ENCODE peak calls at places on chromosomes 7 and 10, in five cellular contexts. H is NT2/D1, R is adipocyte, K is aorta, C is fibroblast of lung. P is an unnamed sample. For H3K36me3, the result is how much of the 10 kb centered on the place peaks cover.

GRCh38 chr10:117601716-117602115 is 59.2 kb downstream of the EMX2 start:
- DNase-seq in K (no peak), H (no peak), C (no peak), R (no peak), P (no peak)

GRCh38 chr7:22572937-22573336 is 72.9 kb upstream of the STEAP1B start:
- DNase-seq in R (peak), K (no peak), H (no peak), C (no peak), P (peak)

GRCh38 chr10:69379800-69380199 is 36.9 kb downstream of the TACR2 start:
- DNase-seq in R (no peak), K (no peak), H (no peak), C (no peak), P (no peak)

GRCh38 chr10:120593693-120594092 is 136.7 kb downstream of the PLPP4 start:
- DNase-seq in H (no peak), C (no peak), K (no peak), R (no peak), P (no peak)

GRCh38 chr10:29495366-29495765 is 139.4 kb downstream of the SVIL start:
- DNase-seq in R (no peak), H (no peak), C (no peak), K (no peak), P (no peak)

GRCh38 chr10:104767282-104767681 is 126.2 kb downstream of the SORCS3 start:
- DNase-seq in R (no peak), K (no peak), C (no peak), H (no peak), P (no peak)

GRCh38 chr10:69437321-69438259 is 13.7 kb upstream of the TSPAN15 start:
- DNase-seq in R (no peak), K (no peak), C (no peak), H (no peak), P (no peak)

GRCh38 chr10:132641966-132642731 is 104.6 kb downstream of the INPP5A start:
- DNase-seq in R (no peak), K (no peak), C (no peak), H (no peak), P (no peak)

GRCh38 chr10:103816431-103816830 is 38.9 kb downstream of the SH3PXD2A start:
- DNase-seq in C (peak), K (no peak), H (no peak), R (no peak), P (no peak)

GRCh38 chr7:122161628-122162027 is 17.6 kb upstream of the AASS start:
- DNase-seq in K (no peak), C (no peak), R (no peak), H (no peak), P (no peak)

GRCh38 chr10:30502266-30503058 is 68.5 kb downstream of the MAP3K8 start:
- DNase-seq in H (no peak), R (peak), C (peak), K (peak), P (no peak)

GRCh38 chr7:28570113-28570969 is 158.0 kb downstream of the CREB5 start:
- DNase-seq in K (no peak), H (no peak), C (no peak), R (no peak), P (no peak)

GRCh38 chr7:125641884-125642283 is 712.3 kb upstream of the POT1 start:
- DNase-seq in R (no peak), H (no peak), K (no peak), C (no peak), P (no peak)

GRCh38 chr7:101496017-101496416 is 133.1 kb downstream of the MYL10 start:
- DNase-seq in K (peak), H (no peak), C (no peak), R (no peak), P (no peak)

DNA sequence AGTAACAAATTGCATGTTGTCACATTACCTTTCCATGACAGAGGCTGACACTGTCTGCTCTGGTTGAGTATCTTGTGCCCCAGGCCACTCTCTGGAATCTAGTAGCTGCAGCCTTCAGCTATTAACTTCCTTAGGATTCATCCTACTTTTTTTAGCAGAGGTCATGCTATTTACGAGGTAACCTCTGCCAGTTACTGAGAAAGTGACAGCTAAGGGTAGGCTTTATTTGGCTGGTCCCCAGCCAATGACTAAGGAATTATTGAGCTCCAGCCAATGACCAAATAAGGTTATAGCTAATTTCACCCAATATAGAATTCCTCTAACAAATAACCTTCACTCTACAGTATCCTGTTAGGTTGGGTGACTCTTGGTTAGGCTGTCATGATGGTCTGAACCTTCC is 1361.7 kb downstream of the XPNPEP1 start:
- DNase-seq in C (peak), H (no peak), R (peak), K (no peak), P (peak)
- H3K4me3 ChIP-seq in C (no peak), H (no peak), R (no peak), K (no peak), P (no peak)

GRCh38 chr7:131077735-131078134 is 249.9 kb upstream of the MKLN1 start:
- DNase-seq in C (no peak), H (no peak), R (no peak), K (no peak), P (no peak)
- H3K36me3 ChIP-seq in C (under half), H (under half), R (half or more), K (under half), P (under half)

DNA sequence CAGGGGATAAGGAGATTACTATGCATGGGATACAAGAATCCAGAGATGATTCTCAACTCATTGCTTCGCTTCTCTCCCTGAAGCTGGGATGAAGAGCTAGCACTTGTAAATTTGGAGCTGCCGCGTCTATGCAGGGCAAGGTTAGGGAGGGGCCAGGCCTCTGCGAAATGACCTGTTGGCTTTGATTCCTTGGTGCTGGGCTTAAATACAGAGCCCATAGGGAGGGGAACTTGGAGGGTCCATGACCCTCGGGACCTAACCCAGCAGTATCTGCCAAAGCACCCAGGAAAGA is 673 bp upstream of the WNT2 start:
- DNase-seq in C (no peak), H (no peak), R (no peak), K (no peak), P (no peak)
- H3K4me3 ChIP-seq in C (peak), H (peak), R (peak), K (peak), P (peak)

DNA sequence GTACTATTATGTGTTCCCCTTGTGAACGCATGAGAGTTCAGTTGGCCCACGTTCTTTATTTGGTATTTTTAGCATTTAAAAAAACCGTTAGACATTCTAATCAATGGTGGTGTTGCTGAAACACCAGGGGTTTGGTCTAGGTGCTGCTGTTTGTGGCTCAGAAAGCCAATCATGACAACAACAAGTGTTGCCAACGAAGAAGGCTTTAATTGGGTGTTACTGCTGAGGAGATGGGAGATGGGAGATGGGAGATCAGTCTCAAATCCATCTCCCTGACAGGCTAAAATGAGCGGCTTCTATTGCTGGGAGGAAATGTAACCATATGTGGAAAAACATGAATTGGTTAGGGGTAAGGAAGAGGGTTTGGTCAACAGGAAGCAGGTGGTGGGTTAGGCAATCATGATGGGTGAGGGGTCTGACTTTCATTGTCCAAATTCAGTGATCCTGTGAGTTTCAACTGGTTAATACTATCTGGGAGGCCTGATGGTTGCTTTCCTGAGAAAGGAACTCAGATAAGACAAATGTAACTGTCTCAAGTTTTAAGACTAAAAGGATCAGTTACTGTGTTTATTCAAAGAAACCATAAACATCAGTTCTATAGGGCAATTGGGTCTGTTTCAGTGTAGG is 4.6 kb upstream of the ZNF425 start:
- DNase-seq in C (no peak), H (no peak), K (no peak), R (no peak), P (no peak)
- H3K36me3 ChIP-seq in C (under half), H (under half), K (under half), R (under half), P (under half)

GRCh38 chr7:103989785-103990775 is 622 bp upstream of the RELN start:
- DNase-seq in H (no peak), C (peak), K (no peak), R (peak), P (peak)
- H3K4me3 ChIP-seq in H (peak), C (peak), K (peak), R (peak), P (peak)

DNA sequence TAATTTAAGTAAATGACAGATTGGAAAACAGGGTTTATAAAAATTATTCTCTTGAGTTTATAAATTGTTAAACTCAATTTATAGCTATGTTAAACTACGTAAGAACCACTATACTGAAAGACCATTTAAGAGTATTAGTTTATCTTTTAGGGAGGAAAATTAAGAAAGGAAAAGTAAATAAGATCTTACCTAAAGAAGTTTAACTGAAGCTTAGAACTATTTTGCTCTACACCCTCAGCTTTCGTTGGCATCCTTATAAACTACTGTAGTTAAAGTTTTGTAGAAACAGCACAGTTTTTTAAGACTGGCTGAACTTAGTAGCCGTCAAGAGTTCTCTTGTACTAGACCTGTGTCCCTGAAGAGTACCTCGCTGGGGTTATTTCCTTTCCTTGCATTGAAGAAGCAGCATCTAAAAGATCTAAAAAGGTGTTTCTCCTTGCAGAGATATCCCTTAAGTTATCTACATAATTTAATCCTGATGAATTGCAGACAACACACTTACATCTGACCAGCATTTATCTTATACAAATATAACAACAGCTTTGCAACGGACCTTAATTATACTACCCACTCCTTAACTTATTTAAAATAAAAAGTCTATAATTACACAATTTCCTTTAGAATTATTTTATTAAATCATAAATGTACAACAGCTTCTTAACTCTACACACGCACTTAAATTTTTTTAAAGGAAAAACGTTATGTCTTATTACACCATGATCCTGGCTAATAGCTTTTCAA is 9.1 kb downstream of the HNRNPA2B1 start:
- DNase-seq in K (no peak), R (no peak), H (no peak), C (no peak), P (no peak)
- H3K36me3 ChIP-seq in K (under half), R (half or more), H (half or more), C (under half), P (half or more)

DNA sequence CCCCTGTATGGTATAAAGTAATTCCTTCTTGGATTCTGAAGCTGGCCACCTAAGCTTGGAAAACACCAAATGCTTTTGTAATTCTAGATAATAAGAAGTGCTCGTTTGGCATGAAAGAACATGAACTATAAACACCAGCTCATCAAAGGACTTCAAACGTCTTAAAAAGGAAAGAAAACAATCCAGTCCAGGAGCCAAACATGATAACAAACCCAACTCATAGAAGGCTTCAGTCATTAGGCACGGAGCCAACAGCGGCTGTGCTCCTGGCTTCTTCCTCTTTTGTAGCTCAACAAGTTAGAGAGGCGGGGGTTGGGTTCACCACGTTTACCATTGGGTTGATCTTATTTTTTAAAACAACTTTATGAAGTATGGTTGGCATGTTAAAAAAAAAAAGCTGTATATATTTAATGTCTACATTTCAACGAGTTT is 56.4 kb upstream of the ECHDC3 start:
- DNase-seq in R (peak), K (peak), C (peak), H (no peak), P (peak)
- H3K4me3 ChIP-seq in R (no peak), K (no peak), C (peak), H (no peak), P (no peak)

DNA sequence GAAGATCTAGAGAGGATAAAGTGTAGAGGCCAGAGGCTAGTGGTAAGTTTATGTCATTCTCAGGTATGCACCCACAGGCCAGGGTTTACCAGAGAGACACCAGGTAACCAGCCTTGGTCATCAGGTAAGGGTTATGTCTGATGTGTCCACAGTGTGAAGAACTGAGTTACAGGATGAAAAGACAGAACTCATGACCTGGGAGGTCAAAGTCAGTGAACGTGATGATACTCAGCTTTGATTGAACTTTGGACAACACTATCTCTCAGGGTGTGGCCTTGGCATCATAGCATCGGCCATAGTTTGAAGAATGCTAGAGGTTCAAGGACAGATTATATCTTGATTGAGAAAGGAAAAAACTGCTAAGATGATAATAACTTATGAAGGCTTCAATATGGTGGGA is 37.5 kb downstream of the MGAM start:
- DNase-seq in C (no peak), K (no peak), H (no peak), R (no peak), P (no peak)
- H3K36me3 ChIP-seq in C (under half), K (under half), H (under half), R (under half), P (under half)

GRCh38 chr10:500876-501275 is 188.6 kb downstream of the DIP2C start:
- DNase-seq in C (peak), K (no peak), R (peak), H (no peak), P (no peak)
- H3K4me3 ChIP-seq in C (no peak), K (no peak), R (no peak), H (no peak), P (no peak)

P was measured in MG63.